ENCODE peak calls at places on chromosome 15, in seven cellular contexts. One of them, this sample, is unnamed.

GRCh38 chr15:68819451-68820204 is 1.1 kb downstream of the ANP32A start:
- DNase-seq in HT-29: peak; percentile 58
- DNase-seq in nephron progenitor cell: peak; percentile 43
- DNase-seq in midbrain: peak; percentile 75
- DNase-seq in H9: peak; percentile 44
- DNase-seq in iPS DF 6.9: no peak
- DNase-seq in NCI-H524 treated with DMSO at 0.1 percent for 48 hours: peak; percentile 49
- DNase-seq in this sample: peak; percentile 72

GRCh38 chr15:80643296-80643965 is 51.7 kb upstream of the ABHD17C start:
- DNase-seq in iPS DF 6.9: no peak
- DNase-seq in HT-29: no peak
- DNase-seq in H9: no peak
- DNase-seq in midbrain: no peak
- DNase-seq in nephron progenitor cell: no peak
- DNase-seq in NCI-H524 treated with DMSO at 0.1 percent for 48 hours: no peak
- DNase-seq in this sample: no peak

GRCh38 chr15:87755226-87755625 is 501.3 kb downstream of the NTRK3 start:
- DNase-seq in HT-29: no peak
- DNase-seq in iPS DF 6.9: no peak
- DNase-seq in H9: no peak
- DNase-seq in nephron progenitor cell: no peak
- DNase-seq in midbrain: no peak
- DNase-seq in NCI-H524 treated with DMSO at 0.1 percent for 48 hours: no peak
- DNase-seq in this sample: no peak

GRCh38 chr15:39332846-39333245 is 248.0 kb upstream of the THBS1 start:
- DNase-seq in HT-29: no peak
- DNase-seq in H9: no peak
- DNase-seq in midbrain: no peak
- DNase-seq in nephron progenitor cell: no peak
- DNase-seq in iPS DF 6.9: no peak
- DNase-seq in NCI-H524 treated with DMSO at 0.1 percent for 48 hours: no peak
- DNase-seq in this sample: no peak

GRCh38 chr15:36468746-36469145 is 110.7 kb upstream of the CDIN1 start:
- DNase-seq in HT-29: no peak
- DNase-seq in midbrain: no peak
- DNase-seq in NCI-H524 treated with DMSO at 0.1 percent for 48 hours: peak; percentile 12
- DNase-seq in iPS DF 6.9: no peak
- DNase-seq in H9: no peak
- DNase-seq in nephron progenitor cell: no peak
- DNase-seq in this sample: no peak

GRCh38 chr15:71547066-71547465 is 263.3 kb upstream of the NR2E3 start:
- DNase-seq in iPS DF 6.9: no peak
- DNase-seq in HT-29: no peak
- DNase-seq in nephron progenitor cell: peak; percentile 61
- DNase-seq in NCI-H524 treated with DMSO at 0.1 percent for 48 hours: no peak
- DNase-seq in midbrain: no peak
- DNase-seq in H9: no peak
- DNase-seq in this sample: no peak

GRCh38 chr15:74174966-74175270 is 1.4 kb downstream of the ISLR start:
- DNase-seq in NCI-H524 treated with DMSO at 0.1 percent for 48 hours: no peak
- DNase-seq in nephron progenitor cell: no peak
- DNase-seq in H9: peak; percentile 26
- DNase-seq in iPS DF 6.9: no peak
- DNase-seq in HT-29: no peak
- DNase-seq in midbrain: no peak
- DNase-seq in this sample: no peak

GRCh38 chr15:81914734-81915234 is 131.0 kb downstream of the MEX3B start:
- DNase-seq in nephron progenitor cell: no peak
- DNase-seq in midbrain: no peak
- DNase-seq in HT-29: no peak
- DNase-seq in NCI-H524 treated with DMSO at 0.1 percent for 48 hours: peak; percentile 98
- DNase-seq in H9: no peak
- DNase-seq in iPS DF 6.9: no peak
- DNase-seq in this sample: no peak

GRCh38 chr15:70575251-70576227 is 187.8 kb downstream of the UACA start:
- DNase-seq in nephron progenitor cell: no peak
- DNase-seq in H9: no peak
- DNase-seq in midbrain: no peak
- DNase-seq in HT-29: peak; percentile 70
- DNase-seq in iPS DF 6.9: no peak
- DNase-seq in NCI-H524 treated with DMSO at 0.1 percent for 48 hours: peak; percentile 97
- DNase-seq in this sample: no peak

GRCh38 chr15:52234596-52235541 is 43.7 kb upstream of the GNB5 start:
- DNase-seq in midbrain: no peak
- DNase-seq in HT-29: no peak
- DNase-seq in NCI-H524 treated with DMSO at 0.1 percent for 48 hours: no peak
- DNase-seq in H9: no peak
- DNase-seq in nephron progenitor cell: no peak
- DNase-seq in iPS DF 6.9: no peak
- DNase-seq in this sample: no peak

GRCh38 chr15:40398413-40398873 is 7.2 kb upstream of the IVD start:
- DNase-seq in NCI-H524 treated with DMSO at 0.1 percent for 48 hours: no peak
- DNase-seq in iPS DF 6.9: no peak
- DNase-seq in H9: no peak
- DNase-seq in midbrain: peak; percentile 42
- DNase-seq in nephron progenitor cell: no peak
- DNase-seq in HT-29: no peak
- DNase-seq in this sample: peak; percentile 62

This sample was measured in globus pallidus.